ENCODE peak calls at places on chromosome 10, in seven cellular contexts. K is left ventricle myocardium inferior, R is colonic mucosa, I is fibroblast of the aortic adventitia, G is heart right ventricle, S is AG09309, A is neural progenitor cell. M is an unnamed sample.

GRCh38 chr10:119541459-119542356 is 811 bp downstream of the RGS10 start:
- DNase-seq in A (no peak), S (no peak), I (peak), R (no peak), G (peak), K (peak), M (no peak)

GRCh38 chr10:593901-594457 is 95.5 kb downstream of the DIP2C start:
- DNase-seq in K (peak), A (no peak), I (peak), R (no peak), S (no peak), G (no peak), M (no peak)

GRCh38 chr10:84179059-84179710 is 5.6 kb downstream of the GPR15LG start:
- DNase-seq in S (peak), K (no peak), A (no peak), R (no peak), I (peak), G (no peak), M (peak)

GRCh38 chr10:97426776-97427570 is 982 bp downstream of the PGAM1 start:
- DNase-seq in A (peak), K (no peak), I (peak), S (no peak), G (no peak), R (peak), M (no peak)

GRCh38 chr10:77537720-77538373 is 99.8 kb downstream of the KCNMA1 start:
- DNase-seq in K (no peak), I (peak), G (no peak), R (no peak), A (no peak), S (no peak), M (peak)

GRCh38 chr10:6234371-6234770 is 31.6 kb downstream of the PFKFB3 start:
- DNase-seq in R (no peak), S (no peak), A (no peak), I (no peak), K (no peak), G (no peak), M (no peak)

GRCh38 chr10:26931223-26931622 is 70.5 kb upstream of the ABI1 start:
- DNase-seq in R (peak), K (peak), A (no peak), G (no peak), S (no peak), I (no peak), M (no peak)

GRCh38 chr10:99418910-99419624 is 11.4 kb downstream of the GOT1 start:
- DNase-seq in G (no peak), R (no peak), A (no peak), K (no peak), I (no peak), S (no peak), M (no peak)

GRCh38 chr10:37263304-37263703 is 137.9 kb downstream of the ANKRD30A start:
- DNase-seq in G (no peak), K (no peak), R (no peak), S (no peak), I (no peak), A (no peak), M (no peak)

GRCh38 chr10:60896033-60896432 is 48.0 kb downstream of the RHOBTB1 start:
- DNase-seq in S (peak), A (no peak), I (peak), K (no peak), R (no peak), G (no peak), M (peak)

GRCh38 chr10:74593470-74593869 is 232.9 kb upstream of the KAT6B start:
- DNase-seq in G (no peak), S (peak), I (peak), R (no peak), K (no peak), A (no peak), M (peak)

GRCh38 chr10:104576611-104577010 is 64.5 kb upstream of the SORCS3 start:
- DNase-seq in S (no peak), K (no peak), R (no peak), I (no peak), A (no peak), G (no peak), M (no peak)

GRCh38 chr10:88386878-88387773 is 196.0 kb downstream of the RNLS start:
- DNase-seq in I (peak), K (no peak), A (peak), G (peak), S (no peak), R (peak), M (peak)

GRCh38 chr10:24340429-24340828 is 131.5 kb downstream of the KIAA1217 start:
- DNase-seq in R (no peak), K (no peak), A (no peak), G (no peak), I (peak), S (no peak), M (no peak)

GRCh38 chr10:113322843-113323242 is 230.0 kb upstream of the HABP2 start:
- DNase-seq in R (no peak), G (peak), A (no peak), K (no peak), I (no peak), S (no peak), M (no peak)
- TF ChIP-seq CTCF in R (no peak), G (no peak), A (no peak), K (no peak), I (no peak), S (no peak), M (no peak)

DNA sequence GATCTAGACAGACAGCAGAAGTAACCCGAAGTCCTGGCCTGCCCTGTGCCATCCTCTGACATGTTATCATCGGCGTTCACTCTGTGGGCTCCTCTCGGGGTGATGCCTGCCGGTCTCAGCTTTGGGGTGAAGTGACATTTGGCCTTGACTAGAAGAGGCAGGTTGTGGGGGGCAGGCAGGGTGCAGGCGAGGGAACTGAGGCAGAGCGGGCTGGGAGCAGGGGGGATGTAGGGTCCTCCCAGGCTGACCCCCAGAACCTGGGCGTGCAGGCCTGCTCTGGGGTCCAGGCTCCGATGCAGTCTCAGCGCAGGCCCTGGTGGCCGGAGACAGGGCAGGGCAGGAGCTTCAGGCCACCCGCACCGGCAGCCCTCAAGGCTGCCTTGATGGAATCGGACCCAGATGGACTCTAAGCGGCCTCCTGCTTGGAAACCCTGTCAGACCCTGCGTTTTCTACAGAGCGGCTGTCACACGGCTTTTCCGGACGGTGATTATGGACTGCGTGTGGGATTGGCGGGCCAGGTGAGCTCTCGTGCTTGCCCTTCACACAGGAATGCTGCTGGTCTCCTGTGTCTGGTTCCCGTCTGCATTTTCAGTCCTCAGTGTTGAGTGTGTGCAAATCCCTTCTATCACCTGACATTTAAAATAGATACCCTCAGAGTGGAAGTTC is 842 bp upstream of the JAKMIP3 start:
- DNase-seq in S (no peak), G (no peak), A (no peak), K (no peak), R (no peak), I (no peak), M (no peak)
- H3K4me3 ChIP-seq in S (peak), G (peak), A (peak), K (peak), R (no peak), I (no peak), M (peak)

DNA sequence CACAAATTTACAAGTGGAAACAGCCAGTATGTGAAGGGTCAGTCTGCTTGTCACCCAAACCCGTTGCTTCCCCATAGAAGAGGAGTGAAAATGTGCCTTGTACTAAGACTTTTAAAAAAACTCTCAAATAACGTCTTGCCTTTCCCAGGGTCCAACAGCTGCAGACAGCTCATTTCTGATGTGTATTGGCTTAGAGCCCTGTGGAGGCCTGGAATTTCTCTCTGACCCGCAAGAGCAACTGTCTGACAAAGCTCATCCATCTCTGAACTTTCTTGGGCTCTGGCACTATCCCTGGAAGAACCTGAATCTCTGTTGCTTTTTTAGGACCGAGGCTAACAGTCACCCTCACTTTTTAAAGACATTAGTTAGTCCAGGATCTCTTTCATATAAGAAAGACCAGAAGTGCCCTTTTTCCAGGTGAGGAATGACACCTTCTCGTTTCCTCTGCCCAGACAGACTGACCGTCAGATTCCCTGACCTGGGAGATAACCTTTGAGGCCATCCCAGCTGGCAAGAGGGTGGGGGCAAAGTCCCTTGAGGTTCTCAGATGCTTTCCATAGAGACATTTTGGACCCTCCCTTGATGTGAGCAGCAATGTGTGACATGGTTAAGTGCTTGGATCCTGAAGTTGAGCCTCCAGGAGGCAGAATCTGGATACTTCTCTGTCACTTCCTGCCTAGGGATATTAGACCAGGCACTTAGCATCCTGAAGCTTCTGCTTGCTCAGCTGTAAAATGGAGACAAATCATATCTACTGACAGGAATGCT is 4.4 kb upstream of the NODAL start:
- DNase-seq in I (peak), S (no peak), G (no peak), K (no peak), A (no peak), R (no peak), M (peak)
- TF ChIP-seq CTCF in I (no peak), S (no peak), G (no peak), K (no peak), A (no peak), R (no peak), M (no peak)

GRCh38 chr10:62261666-62262065 is 7.0 kb downstream of the RTKN2 start:
- DNase-seq in K (no peak), A (no peak), G (no peak), I (peak), R (no peak), S (peak), M (peak)
- H3K4me3 ChIP-seq in K (no peak), A (no peak), G (no peak), I (no peak), R (no peak), S (no peak), M (no peak)

DNA sequence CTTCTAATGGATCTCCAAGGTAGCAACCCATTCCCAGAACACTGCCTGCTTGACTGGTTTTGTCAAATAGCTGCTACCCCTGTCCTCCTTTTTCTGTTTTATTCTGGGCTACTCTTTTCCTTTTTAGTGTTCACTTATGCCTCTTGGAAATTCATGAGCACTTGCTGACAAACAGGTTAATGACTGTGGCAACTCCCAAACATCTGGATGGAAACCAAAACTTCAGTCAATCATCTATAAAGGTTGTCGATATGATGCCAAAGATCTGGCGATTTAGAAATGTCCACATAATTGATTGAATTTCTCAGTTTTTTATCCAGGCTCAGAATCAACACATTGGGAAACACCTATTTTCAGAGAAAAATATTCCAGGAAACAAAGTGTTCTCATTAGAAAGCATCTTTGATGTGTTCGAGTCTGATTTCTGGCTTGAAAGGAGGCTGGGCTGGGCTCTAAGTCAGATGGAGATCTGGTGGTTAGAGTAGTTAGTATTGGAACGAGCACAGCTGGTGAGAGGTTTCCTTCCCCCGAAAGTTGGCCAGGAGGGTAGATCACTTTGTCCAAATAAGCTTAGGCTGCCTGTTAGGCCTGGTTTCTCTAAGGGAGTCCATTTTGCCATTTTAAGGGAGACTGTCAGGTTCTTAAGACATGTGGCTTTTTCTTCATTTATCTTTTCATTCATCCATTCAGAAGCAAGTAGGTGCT is 17.8 kb downstream of the PAX2 start:
- DNase-seq in I (no peak), R (no peak), A (no peak), S (no peak), G (no peak), K (no peak), M (no peak)
- TF ChIP-seq CTCF in I (no peak), R (no peak), A (no peak), S (no peak), G (no peak), K (no peak), M (no peak)

GRCh38 chr10:17456032-17456548 is 1.7 kb upstream of the ST8SIA6 start:
- DNase-seq in A (no peak), K (no peak), G (no peak), I (no peak), S (no peak), R (no peak), M (no peak)

GRCh38 chr10:17453377-17454091 is 861 bp downstream of the ST8SIA6 start:
- DNase-seq in I (no peak), R (peak), K (peak), A (peak), S (no peak), G (peak), M (peak)

GRCh38 chr10:17453035-17453376 is 1.4 kb downstream of the ST8SIA6 start:
- DNase-seq in S (no peak), R (no peak), G (no peak), K (no peak), A (no peak), I (no peak), M (no peak)

GRCh38 chr10:17454181-17454800 is at the start of gene ST8SIA6:
- DNase-seq in R (peak), K (peak), G (peak), I (peak), S (no peak), A (peak), M (peak)

DNA sequence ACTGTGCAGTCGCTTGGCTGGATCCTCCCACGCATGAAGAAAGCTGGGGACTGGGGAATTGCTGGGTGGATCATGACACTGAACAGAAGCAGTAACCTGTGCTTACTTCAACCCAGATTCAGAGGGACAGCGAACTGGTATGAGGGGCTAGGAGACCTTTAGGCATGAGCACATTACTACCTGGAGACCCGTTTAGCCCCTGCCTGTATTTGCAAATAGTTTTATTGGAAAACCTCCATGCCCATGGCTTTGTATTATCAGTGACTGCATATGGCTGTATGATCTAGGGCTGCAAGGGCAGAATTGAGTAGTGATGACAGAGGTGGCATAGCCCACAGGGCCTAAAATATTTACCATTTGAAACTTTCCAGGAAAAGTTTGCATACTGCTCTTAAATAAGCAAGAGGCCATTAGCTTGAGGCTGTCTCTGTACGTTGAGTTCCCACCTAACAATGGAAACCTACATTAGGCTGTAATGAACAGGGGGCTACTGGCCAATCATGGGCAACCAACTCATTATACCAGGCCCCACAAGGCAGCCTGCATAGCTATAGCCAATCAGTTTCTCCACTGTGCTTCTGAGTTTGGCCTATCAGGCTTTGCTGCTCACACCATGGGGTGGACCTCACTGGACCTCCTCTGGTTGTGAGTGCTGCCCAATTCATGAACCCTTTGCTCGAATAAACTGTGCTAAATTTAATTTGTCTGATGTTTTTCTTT is 566 bp upstream of the ST8SIA6 start:
- DNase-seq in I (no peak), R (no peak), A (no peak), S (no peak), G (no peak), K (no peak), M (no peak)
- H3K4me3 ChIP-seq in I (peak), R (peak), A (peak), S (peak), G (peak), K (peak), M (peak)

DNA sequence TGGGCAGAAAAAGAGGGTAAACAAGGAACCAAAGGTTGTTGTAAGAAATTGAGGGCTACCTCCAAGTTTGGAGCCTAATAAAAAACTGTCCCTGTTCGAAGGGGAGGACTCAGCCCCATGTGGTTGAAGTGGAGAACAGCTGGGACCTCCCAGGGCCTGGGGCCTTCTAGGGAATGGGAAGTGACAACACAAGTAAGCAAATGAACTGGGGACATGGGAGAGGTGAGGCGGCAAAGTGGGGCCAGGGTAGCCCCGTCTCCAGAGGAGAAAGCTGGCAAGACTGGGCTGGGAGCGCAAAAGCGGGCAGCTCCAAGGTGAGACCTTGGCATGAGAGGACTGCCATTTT is 198.1 kb downstream of the ZNF438 start:
- DNase-seq in I (no peak), K (no peak), S (no peak), R (no peak), A (no peak), G (no peak), M (no peak)
- TF ChIP-seq CTCF in I (no peak), K (no peak), S (no peak), R (no peak), A (no peak), G (no peak), M (no peak)

GRCh38 chr10:67476201-67476600 is 219.8 kb downstream of the CTNNA3 start:
- DNase-seq in A (no peak), I (no peak), K (no peak), S (no peak), R (no peak), G (no peak), M (no peak)

GRCh38 chr10:67471022-67471421 is 225.0 kb downstream of the CTNNA3 start:
- DNase-seq in S (no peak), G (no peak), A (no peak), I (no peak), R (no peak), K (no peak), M (no peak)

GRCh38 chr10:67477868-67478267 is 218.1 kb downstream of the CTNNA3 start:
- DNase-seq in I (no peak), R (no peak), G (no peak), S (no peak), K (no peak), A (no peak), M (no peak)

DNA sequence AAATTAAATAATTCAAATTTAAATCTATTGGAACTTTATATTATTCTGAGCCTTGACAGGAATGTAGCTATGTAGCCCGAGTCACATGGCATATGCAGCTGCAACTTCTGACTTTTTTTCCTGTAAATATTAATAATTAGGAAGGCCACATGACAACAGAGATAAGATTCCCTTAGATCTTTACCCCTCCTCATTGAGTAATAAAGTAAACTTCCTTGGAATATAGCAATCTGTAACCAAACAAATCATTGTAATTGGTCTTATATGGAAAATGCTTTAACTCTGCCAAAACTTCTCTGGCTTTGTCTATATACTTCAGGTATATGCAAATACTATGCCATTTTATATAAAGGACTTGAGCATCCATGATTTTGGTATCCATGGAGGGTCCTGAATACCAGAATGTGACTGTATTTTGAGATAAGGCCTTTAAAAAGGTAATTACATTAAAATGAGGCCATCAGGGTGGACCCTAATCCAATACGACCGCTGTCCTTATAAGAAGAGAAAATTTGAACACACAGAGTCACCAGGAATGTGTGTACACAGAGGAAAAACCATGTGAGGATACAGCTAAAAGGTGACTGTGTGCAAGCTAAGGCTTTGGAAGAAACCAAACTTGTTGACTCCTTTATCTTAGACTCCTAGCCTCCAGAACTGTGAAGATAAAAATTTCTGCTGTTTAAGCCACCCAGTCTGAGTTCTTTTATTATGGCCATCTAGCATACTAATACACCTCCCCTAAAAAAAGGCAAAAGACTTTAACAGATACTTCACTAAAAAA is 222.0 kb downstream of the CTNNA3 start:
- DNase-seq in I (no peak), K (no peak), A (no peak), R (no peak), G (no peak), S (no peak), M (no peak)
- H3K4me3 ChIP-seq in I (no peak), K (no peak), A (no peak), R (no peak), G (no peak), S (no peak), M (no peak)

GRCh38 chr10:11407939-11408338 is 203.5 kb downstream of the USP6NL start:
- DNase-seq in S (no peak), G (no peak), R (no peak), K (no peak), I (no peak), A (no peak), M (no peak)

GRCh38 chr10:11415095-11415494 is 196.4 kb downstream of the USP6NL start:
- DNase-seq in K (no peak), R (no peak), S (no peak), I (no peak), A (no peak), G (no peak), M (no peak)

GRCh38 chr10:11414314-11415038 is 197.0 kb downstream of the USP6NL start:
- DNase-seq in I (no peak), S (no peak), A (no peak), G (no peak), K (no peak), R (no peak), M (no peak)

GRCh38 chr10:11409357-11409756 is 202.1 kb downstream of the USP6NL start:
- DNase-seq in G (no peak), K (no peak), I (no peak), R (no peak), A (no peak), S (no peak), M (no peak)

GRCh38 chr10:11411926-11412545 is 199.4 kb downstream of the USP6NL start:
- DNase-seq in G (no peak), A (no peak), I (no peak), K (no peak), S (no peak), R (no peak), M (no peak)
- TF ChIP-seq CTCF in G (no peak), A (peak), I (peak), K (no peak), S (no peak), R (no peak), M (peak)